ENCODE peak calls at places on chromosomes 2 and 18, in nine cellular contexts. S is HCT116, R is GM12878, F is HepG2, T is HL-60, Q is Panc1, V is K562, E is GM23338, K is SK-N-SH. H is an unnamed sample.

GRCh38 chr2:118477111-118477517 is 370.3 kb downstream of the EN1 start:
- DNase-seq in V (no peak), S (no peak), Q (no peak), R (no peak), E (no peak), K (no peak), F (peak), T (no peak), H (no peak)

GRCh38 chr2:73995810-73996209 is 11.1 kb downstream of the TET3 start:
- DNase-seq in S (no peak), V (peak), K (no peak), F (no peak), R (no peak), T (no peak), Q (no peak), E (no peak), H (no peak)

GRCh38 chr2:240053173-240054155 is at the start of gene OR6B3:
- DNase-seq in F (no peak), K (no peak), V (no peak), E (no peak), T (no peak), R (no peak), Q (no peak), S (no peak), H (no peak)

GRCh38 chr2:179558010-179558911 is 293.6 kb upstream of the SESTD1 start:
- DNase-seq in K (peak), F (peak), V (no peak), Q (no peak), R (no peak), E (no peak), S (no peak), T (no peak), H (no peak)

GRCh38 chr18:10530852-10531251 is 5.0 kb downstream of the NAPG start:
- DNase-seq in F (no peak), Q (no peak), S (no peak), K (no peak), V (peak), T (no peak), E (no peak), R (no peak), H (no peak)

GRCh38 chr2:65164379-65165023 is 34.6 kb upstream of the RAB1A start:
- DNase-seq in T (no peak), Q (no peak), V (no peak), K (no peak), F (no peak), E (no peak), S (no peak), R (no peak), H (no peak)

GRCh38 chr18:76496200-76496890 is 1.3 kb upstream of the ZNF516 start:
- DNase-seq in E (peak), Q (no peak), S (no peak), R (no peak), T (peak), F (peak), V (no peak), K (peak), H (no peak)

GRCh38 chr2:150716186-150716585 is 228.7 kb upstream of the RND3 start:
- DNase-seq in S (no peak), F (no peak), Q (no peak), E (no peak), K (no peak), R (no peak), T (no peak), V (no peak), H (no peak)

GRCh38 chr18:9731380-9731779 is 23.3 kb downstream of the RAB31 start:
- DNase-seq in F (no peak), T (no peak), E (no peak), K (no peak), S (no peak), R (no peak), V (no peak), Q (peak), H (peak)

GRCh38 chr2:215215637-215216036 is 77.2 kb upstream of the ABCA12 start:
- DNase-seq in F (no peak), E (peak), T (no peak), Q (no peak), K (no peak), S (no peak), V (no peak), R (no peak), H (no peak)

GRCh38 chr2:226845717-226846116 is 9.9 kb downstream of the RHBDD1 start:
- DNase-seq in K (no peak), E (no peak), F (no peak), V (no peak), T (no peak), Q (no peak), S (no peak), R (no peak), H (no peak)

GRCh38 chr2:179543361-179543901 is 278.8 kb upstream of the SESTD1 start:
- DNase-seq in K (no peak), R (no peak), E (peak), Q (no peak), T (no peak), F (peak), V (no peak), S (no peak), H (no peak)

GRCh38 chr2:61906187-61906470 is 655 bp downstream of the COMMD1 start:
- DNase-seq in F (no peak), E (no peak), V (no peak), Q (no peak), T (no peak), K (no peak), R (no peak), S (no peak), H (no peak)

GRCh38 chr2:236967499-236967783 is 118.2 kb upstream of the COPS8 start:
- DNase-seq in Q (no peak), S (no peak), F (no peak), V (no peak), T (no peak), E (no peak), R (no peak), K (no peak), H (no peak)

GRCh38 chr2:154700142-154700541 is 1.6 kb downstream of the KCNJ3 start:
- DNase-seq in K (no peak), E (peak), Q (no peak), R (no peak), F (no peak), T (no peak), S (no peak), V (no peak), H (no peak)

GRCh38 chr18:79851981-79852380 is 54.2 kb downstream of the KCNG2 start:
- DNase-seq in Q (no peak), E (no peak), K (no peak), F (no peak), T (no peak), V (no peak), R (no peak), S (no peak), H (no peak)

GRCh38 chr2:225735844-225736243 is 336.3 kb downstream of the NYAP2 start:
- DNase-seq in R (no peak), E (no peak), V (no peak), Q (peak), S (peak), F (no peak), T (no peak), K (no peak), H (no peak)

GRCh38 chr2:157725856-157726255 is 97.2 kb upstream of the ACVR1C start:
- DNase-seq in V (no peak), Q (no peak), K (no peak), R (no peak), S (no peak), F (no peak), T (no peak), E (no peak), H (no peak)

GRCh38 chr2:184119920-184120820 is 478.2 kb upstream of the ZNF804A start:
- DNase-seq in K (no peak), S (no peak), F (no peak), T (no peak), E (no peak), R (no peak), V (no peak), Q (no peak), H (no peak)

GRCh38 chr18:62341423-62341920 is 16.4 kb downstream of the TNFRSF11A start:
- DNase-seq in S (no peak), K (peak), R (no peak), F (no peak), V (no peak), T (no peak), Q (no peak), E (no peak), H (no peak)

GRCh38 chr18:73151086-73151485 is 283.3 kb upstream of the NETO1 start:
- DNase-seq in S (no peak), V (no peak), E (no peak), K (no peak), T (no peak), Q (no peak), R (no peak), F (no peak), H (no peak)

GRCh38 chr18:53018791-53019190 is 678.8 kb downstream of the DCC start:
- DNase-seq in S (no peak), T (no peak), R (no peak), K (no peak), V (no peak), Q (no peak), E (peak), F (no peak), H (no peak)

GRCh38 chr2:17979707-17980106 is 101.2 kb downstream of the KCNS3 start:
- DNase-seq in R (no peak), S (no peak), Q (no peak), F (no peak), K (no peak), V (no peak), E (no peak), T (no peak), H (no peak)

GRCh38 chr18:12517142-12517541 is 109.4 kb downstream of the PRELID3A start:
- DNase-seq in Q (no peak), E (no peak), R (no peak), S (no peak), F (no peak), T (no peak), K (no peak), V (no peak), H (no peak)

GRCh38 chr2:33603416-33603815 is 4.3 kb upstream of the FAM98A start:
- DNase-seq in E (peak), T (no peak), K (no peak), V (no peak), S (no peak), R (no peak), F (no peak), Q (no peak), H (no peak)

GRCh38 chr18:76345901-76346300 is 149.1 kb downstream of the ZNF516 start:
- DNase-seq in R (no peak), E (no peak), K (no peak), V (no peak), S (no peak), Q (no peak), T (no peak), F (no peak), H (no peak)

GRCh38 chr2:66522591-66523379 is 87.9 kb downstream of the MEIS1 start:
- DNase-seq in R (no peak), K (no peak), V (no peak), S (no peak), E (no peak), F (peak), Q (no peak), T (no peak), H (no peak)

GRCh38 chr2:234694244-234695013 is 197.5 kb upstream of the ARL4C start:
- DNase-seq in Q (peak), T (no peak), R (no peak), S (peak), F (peak), E (no peak), K (no peak), V (no peak), H (no peak)

GRCh38 chr2:236629961-236630872 is 60.6 kb downstream of the ACKR3 start:
- DNase-seq in S (no peak), E (no peak), V (no peak), K (no peak), F (no peak), T (no peak), R (no peak), Q (no peak), H (no peak)

GRCh38 chr2:215950009-215950408 is 63.3 kb downstream of the MREG start:
- DNase-seq in T (no peak), K (peak), R (peak), E (peak), V (no peak), Q (no peak), S (peak), F (peak), H (peak)

GRCh38 chr2:88452980-88453582 is 588 bp upstream of the FOXI3 start:
- DNase-seq in F (no peak), S (no peak), V (no peak), Q (no peak), T (no peak), K (no peak), R (no peak), E (peak), H (no peak)

GRCh38 chr2:34401186-34401585 is 802.1 kb upstream of the FAM98A start:
- DNase-seq in K (no peak), R (no peak), S (no peak), V (no peak), T (no peak), F (no peak), E (no peak), Q (no peak), H (no peak)

GRCh38 chr2:238251986-238252385 is 12.1 kb upstream of the HES6 start:
- DNase-seq in R (no peak), T (no peak), V (no peak), Q (no peak), E (no peak), S (no peak), K (no peak), F (no peak), H (no peak)
- TF ChIP-seq REST in R (no peak), T (no peak), V (no peak), Q (no peak), E (no peak), S (no peak), K (no peak), F (no peak), H (no peak)

DNA sequence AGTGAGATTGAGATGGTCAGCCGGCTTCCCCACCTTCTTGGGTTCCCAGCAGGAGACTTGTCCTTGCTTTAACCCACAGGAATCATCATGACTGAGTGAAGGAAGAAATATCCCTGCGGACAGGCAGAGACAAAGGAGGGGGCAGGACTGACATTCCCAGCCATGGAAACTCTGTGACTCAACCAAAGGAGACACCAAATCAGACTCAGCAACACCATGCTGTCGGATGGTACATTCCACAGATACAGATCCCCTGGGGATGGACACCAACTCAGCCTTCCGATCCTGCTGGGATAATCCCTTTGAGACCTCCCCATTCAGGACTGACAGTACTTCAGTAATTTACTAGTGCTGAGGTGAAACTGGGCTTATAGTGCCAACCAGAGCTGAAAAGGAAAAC is 518.3 kb downstream of the XIRP2 start:
- DNase-seq in R (no peak), F (no peak), V (no peak), T (no peak), E (peak), K (no peak), Q (no peak), S (no peak), H (no peak)
- TF ChIP-seq REST in R (no peak), F (no peak), V (no peak), T (no peak), E (no peak), K (no peak), Q (no peak), S (no peak), H (no peak)

GRCh38 chr2:142140434-142140845 is 9.6 kb upstream of the LRP1B start:
- DNase-seq in R (no peak), T (no peak), S (peak), K (no peak), Q (no peak), F (peak), V (no peak), E (peak), H (no peak)
- TF ChIP-seq REST in R (no peak), T (no peak), S (no peak), K (no peak), Q (no peak), F (no peak), V (no peak), E (no peak), H (no peak)

GRCh38 chr2:23803275-23803964 is 123.5 kb downstream of the ATAD2B start:
- DNase-seq in K (no peak), V (no peak), F (no peak), E (no peak), T (no peak), Q (no peak), S (no peak), R (no peak), H (no peak)
- TF ChIP-seq REST in K (no peak), V (no peak), F (no peak), E (no peak), T (no peak), Q (no peak), S (no peak), R (no peak), H (no peak)

DNA sequence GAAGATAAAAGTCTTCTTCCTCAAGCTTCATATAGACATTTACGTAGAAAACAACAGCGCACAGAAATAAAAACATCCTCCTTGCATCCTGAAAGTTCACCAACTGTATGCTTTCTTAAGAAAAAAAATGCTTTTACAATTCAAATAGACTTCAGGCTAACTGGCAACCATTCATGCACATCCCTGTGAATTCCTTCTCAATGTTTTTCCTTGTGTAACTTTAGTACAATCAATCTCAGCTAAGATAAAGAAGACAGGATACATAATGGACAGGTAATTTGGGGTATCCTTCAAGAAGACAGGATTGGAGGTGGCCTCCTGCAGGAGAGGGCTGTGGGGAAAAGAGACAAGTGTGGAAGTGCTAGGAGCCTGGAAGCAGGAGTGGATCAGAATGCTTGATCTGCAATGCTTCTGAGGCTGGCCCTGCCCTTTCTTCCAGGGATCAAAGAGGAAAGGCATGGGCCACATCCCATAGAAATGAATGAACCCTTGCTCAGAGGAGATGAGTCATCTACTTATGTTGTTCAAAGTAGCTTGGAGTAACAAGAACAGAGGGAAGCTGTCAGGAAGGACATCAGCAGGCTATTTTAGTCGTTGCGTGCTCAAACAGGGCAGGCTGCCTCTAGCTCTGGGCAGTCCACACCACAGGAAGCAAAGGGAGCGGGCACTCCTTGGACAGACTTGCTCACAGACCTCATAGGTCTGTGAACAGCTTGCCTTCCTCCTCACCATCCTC is 126.6 kb downstream of the TMEM131 start:
- DNase-seq in V (no peak), F (peak), S (peak), T (peak), R (no peak), K (no peak), Q (peak), E (peak), H (peak)
- TF ChIP-seq REST in V (no peak), F (no peak), S (no peak), T (no peak), R (no peak), K (no peak), Q (no peak), E (no peak), H (no peak)

GRCh38 chr18:3875961-3876360 is 426.0 kb downstream of the TGIF1 start:
- DNase-seq in K (no peak), E (no peak), V (no peak), S (no peak), Q (no peak), R (no peak), F (no peak), T (no peak), H (no peak)
- TF ChIP-seq REST in K (no peak), E (no peak), V (no peak), S (no peak), Q (no peak), R (no peak), F (no peak), T (no peak), H (no peak)

H was measured in A549.